ENCODE peak calls at places on chromosomes 1 and 21, in ten cellular contexts. One of them, this sample, is unnamed.

GRCh38 chr1:4624141-4624715 is 30.2 kb upstream of the AJAP1 start:
- DNase-seq in tibial artery: no peak
- DNase-seq in neural progenitor cell: no peak
- DNase-seq in omental fat pad: no peak
- DNase-seq in dorsolateral prefrontal cortex: no peak
- DNase-seq in DND-41: no peak
- DNase-seq in AG09319: no peak
- DNase-seq in BJ: no peak
- DNase-seq in AG04449: no peak
- DNase-seq in nephron progenitor cell: no peak
- DNase-seq in this sample: no peak

GRCh38 chr1:231853588-231854207 is 227.1 kb downstream of the DISC1 start:
- DNase-seq in tibial artery: no peak
- DNase-seq in neural progenitor cell: no peak
- DNase-seq in omental fat pad: no peak
- DNase-seq in dorsolateral prefrontal cortex: no peak
- DNase-seq in DND-41: no peak
- DNase-seq in AG09319: no peak
- DNase-seq in BJ: no peak
- DNase-seq in AG04449: no peak
- DNase-seq in nephron progenitor cell: no peak
- DNase-seq in this sample: no peak

GRCh38 chr1:51344602-51345299 is 14.4 kb upstream of the TTC39A start:
- DNase-seq in tibial artery: no peak
- DNase-seq in neural progenitor cell: peak; percentile 47
- DNase-seq in omental fat pad: no peak
- DNase-seq in dorsolateral prefrontal cortex: no peak
- DNase-seq in DND-41: no peak
- DNase-seq in AG09319: no peak
- DNase-seq in BJ: no peak
- DNase-seq in AG04449: no peak
- DNase-seq in nephron progenitor cell: peak; percentile 54
- DNase-seq in this sample: no peak

GRCh38 chr21:45556645-45557601 is 14.7 kb upstream of the SLC19A1 start:
- DNase-seq in tibial artery: no peak
- DNase-seq in neural progenitor cell: no peak
- DNase-seq in omental fat pad: no peak
- DNase-seq in dorsolateral prefrontal cortex: peak; percentile 50
- DNase-seq in DND-41: no peak
- DNase-seq in AG09319: no peak
- DNase-seq in BJ: no peak
- DNase-seq in AG04449: no peak
- DNase-seq in nephron progenitor cell: no peak
- DNase-seq in this sample: peak; percentile 93

GRCh38 chr1:67590329-67590728 is 94.7 kb upstream of the GADD45A start:
- DNase-seq in tibial artery: peak; percentile 71
- DNase-seq in neural progenitor cell: no peak
- DNase-seq in omental fat pad: no peak
- DNase-seq in dorsolateral prefrontal cortex: no peak
- DNase-seq in DND-41: no peak
- DNase-seq in AG09319: no peak
- DNase-seq in BJ: peak; percentile 48
- DNase-seq in AG04449: peak; percentile 42
- DNase-seq in nephron progenitor cell: no peak
- DNase-seq in this sample: no peak

GRCh38 chr1:201515062-201515750 is 8.3 kb upstream of the CSRP1 start:
- DNase-seq in tibial artery: peak; percentile 2
- DNase-seq in neural progenitor cell: no peak
- DNase-seq in omental fat pad: no peak
- DNase-seq in dorsolateral prefrontal cortex: no peak
- DNase-seq in DND-41: no peak
- DNase-seq in AG09319: no peak
- DNase-seq in BJ: no peak
- DNase-seq in AG04449: no peak
- DNase-seq in nephron progenitor cell: no peak
- DNase-seq in this sample: no peak

GRCh38 chr1:54922921-54923421 is 36.0 kb upstream of the DHCR24 start:
- DNase-seq in tibial artery: no peak
- DNase-seq in neural progenitor cell: no peak
- DNase-seq in omental fat pad: no peak
- DNase-seq in dorsolateral prefrontal cortex: no peak
- DNase-seq in DND-41: no peak
- DNase-seq in AG09319: peak; percentile 23
- DNase-seq in BJ: no peak
- DNase-seq in AG04449: no peak
- DNase-seq in nephron progenitor cell: no peak
- DNase-seq in this sample: no peak

GRCh38 chr1:176141449-176141848 is 65.6 kb downstream of the COP1 start:
- DNase-seq in tibial artery: no peak
- DNase-seq in neural progenitor cell: no peak
- DNase-seq in omental fat pad: no peak
- DNase-seq in dorsolateral prefrontal cortex: no peak
- DNase-seq in DND-41: no peak
- DNase-seq in AG09319: no peak
- DNase-seq in BJ: no peak
- DNase-seq in AG04449: no peak
- DNase-seq in nephron progenitor cell: no peak
- DNase-seq in this sample: no peak

GRCh38 chr1:35718492-35719336 is at the start of gene C1orf216:
- DNase-seq in tibial artery: peak; percentile 50
- DNase-seq in neural progenitor cell: peak; percentile 72
- DNase-seq in omental fat pad: no peak
- DNase-seq in dorsolateral prefrontal cortex: peak; percentile 88
- DNase-seq in DND-41: peak; percentile 72
- DNase-seq in AG09319: peak; percentile 62
- DNase-seq in BJ: peak; percentile 29
- DNase-seq in AG04449: no peak
- DNase-seq in nephron progenitor cell: peak; percentile 70
- DNase-seq in this sample: no peak

GRCh38 chr1:223341111-223341510 is 22.9 kb downstream of the SUSD4 start:
- DNase-seq in tibial artery: no peak
- DNase-seq in neural progenitor cell: no peak
- DNase-seq in omental fat pad: no peak
- DNase-seq in dorsolateral prefrontal cortex: peak; percentile 79
- DNase-seq in DND-41: no peak
- DNase-seq in AG09319: peak; percentile 7
- DNase-seq in BJ: no peak
- DNase-seq in AG04449: peak; percentile 3
- DNase-seq in nephron progenitor cell: no peak
- DNase-seq in this sample: no peak

GRCh38 chr1:9843576-9843945 is 19.8 kb upstream of the CLSTN1 start:
- DNase-seq in tibial artery: no peak
- DNase-seq in neural progenitor cell: no peak
- DNase-seq in omental fat pad: no peak
- DNase-seq in dorsolateral prefrontal cortex: peak; percentile 44
- DNase-seq in DND-41: no peak
- DNase-seq in AG09319: no peak
- DNase-seq in BJ: no peak
- DNase-seq in AG04449: no peak
- DNase-seq in nephron progenitor cell: no peak
- DNase-seq in this sample: peak; percentile 81

GRCh38 chr1:193417945-193418744 is 231.7 kb upstream of the B3GALT2 start:
- DNase-seq in tibial artery: no peak
- DNase-seq in neural progenitor cell: no peak
- DNase-seq in omental fat pad: no peak
- DNase-seq in dorsolateral prefrontal cortex: no peak
- DNase-seq in DND-41: peak; percentile 16
- DNase-seq in AG09319: no peak
- DNase-seq in BJ: no peak
- DNase-seq in AG04449: no peak
- DNase-seq in nephron progenitor cell: no peak
- DNase-seq in this sample: no peak

GRCh38 chr1:219778793-219779369 is 149.5 kb downstream of the SLC30A10 start:
- DNase-seq in tibial artery: no peak
- DNase-seq in neural progenitor cell: no peak
- DNase-seq in omental fat pad: no peak
- DNase-seq in dorsolateral prefrontal cortex: no peak
- DNase-seq in DND-41: no peak
- DNase-seq in AG09319: no peak
- DNase-seq in BJ: no peak
- DNase-seq in AG04449: no peak
- DNase-seq in nephron progenitor cell: no peak
- DNase-seq in this sample: no peak

GRCh38 chr1:212138441-212138840 is 102.9 kb downstream of the DTL start:
- DNase-seq in tibial artery: no peak
- DNase-seq in neural progenitor cell: no peak
- DNase-seq in omental fat pad: no peak
- DNase-seq in dorsolateral prefrontal cortex: no peak
- DNase-seq in DND-41: no peak
- DNase-seq in AG09319: no peak
- DNase-seq in BJ: no peak
- DNase-seq in AG04449: no peak
- DNase-seq in nephron progenitor cell: no peak
- DNase-seq in this sample: no peak

GRCh38 chr1:87399264-87399663 is 70.6 kb downstream of the LMO4 start:
- DNase-seq in tibial artery: no peak
- DNase-seq in neural progenitor cell: no peak
- DNase-seq in omental fat pad: no peak
- DNase-seq in dorsolateral prefrontal cortex: no peak
- DNase-seq in DND-41: no peak
- DNase-seq in AG09319: no peak
- DNase-seq in BJ: no peak
- DNase-seq in AG04449: no peak
- DNase-seq in nephron progenitor cell: no peak
- DNase-seq in this sample: no peak

GRCh38 chr1:212749924-212750535 is 41.5 kb downstream of the NSL1 start:
- DNase-seq in tibial artery: no peak
- DNase-seq in neural progenitor cell: peak; percentile 70
- DNase-seq in omental fat pad: no peak
- DNase-seq in dorsolateral prefrontal cortex: no peak
- DNase-seq in DND-41: no peak
- DNase-seq in AG09319: peak; percentile 32
- DNase-seq in BJ: no peak
- DNase-seq in AG04449: no peak
- DNase-seq in nephron progenitor cell: peak; percentile 21
- DNase-seq in this sample: no peak

GRCh38 chr1:79226963-79227362 is 220.4 kb upstream of the ADGRL4 start:
- DNase-seq in tibial artery: no peak
- DNase-seq in neural progenitor cell: no peak
- DNase-seq in omental fat pad: no peak
- DNase-seq in dorsolateral prefrontal cortex: no peak
- DNase-seq in DND-41: no peak
- DNase-seq in AG09319: no peak
- DNase-seq in BJ: no peak
- DNase-seq in AG04449: no peak
- DNase-seq in nephron progenitor cell: no peak
- DNase-seq in this sample: no peak

GRCh38 chr1:214404571-214405213 is 123.7 kb downstream of the SMYD2 start:
- DNase-seq in tibial artery: no peak
- DNase-seq in neural progenitor cell: no peak
- DNase-seq in omental fat pad: no peak
- DNase-seq in dorsolateral prefrontal cortex: no peak
- DNase-seq in DND-41: no peak
- DNase-seq in AG09319: no peak
- DNase-seq in BJ: no peak
- DNase-seq in AG04449: no peak
- DNase-seq in nephron progenitor cell: no peak
- DNase-seq in this sample: no peak

GRCh38 chr1:16204634-16205332 is 7.7 kb downstream of the ARHGEF19 start:
- DNase-seq in tibial artery: no peak
- DNase-seq in neural progenitor cell: peak; percentile 77
- DNase-seq in omental fat pad: no peak
- DNase-seq in dorsolateral prefrontal cortex: no peak
- DNase-seq in DND-41: peak; percentile 52
- DNase-seq in AG09319: no peak
- DNase-seq in BJ: no peak
- DNase-seq in AG04449: no peak
- DNase-seq in nephron progenitor cell: peak; percentile 61
- DNase-seq in this sample: no peak

GRCh38 chr21:17467829-17468228 is 45.0 kb upstream of the CXADR start:
- DNase-seq in tibial artery: no peak
- DNase-seq in neural progenitor cell: no peak
- DNase-seq in omental fat pad: no peak
- DNase-seq in dorsolateral prefrontal cortex: no peak
- DNase-seq in DND-41: no peak
- DNase-seq in AG09319: no peak
- DNase-seq in BJ: no peak
- DNase-seq in AG04449: no peak
- DNase-seq in nephron progenitor cell: no peak
- DNase-seq in this sample: no peak

GRCh38 chr1:77509051-77509492 is 173.4 kb downstream of the ZZZ3 start:
- DNase-seq in tibial artery: no peak
- DNase-seq in neural progenitor cell: no peak
- DNase-seq in omental fat pad: no peak
- DNase-seq in dorsolateral prefrontal cortex: no peak
- DNase-seq in DND-41: no peak
- DNase-seq in AG09319: no peak
- DNase-seq in BJ: no peak
- DNase-seq in AG04449: no peak
- DNase-seq in nephron progenitor cell: no peak
- DNase-seq in this sample: no peak

GRCh38 chr1:31413405-31414005 is 492 bp downstream of the SERINC2 start:
- DNase-seq in tibial artery: peak; percentile 77
- DNase-seq in neural progenitor cell: peak; percentile 70
- DNase-seq in omental fat pad: peak; percentile 54
- DNase-seq in dorsolateral prefrontal cortex: no peak
- DNase-seq in DND-41: no peak
- DNase-seq in AG09319: no peak
- DNase-seq in BJ: no peak
- DNase-seq in AG04449: no peak
- DNase-seq in nephron progenitor cell: peak; percentile 67
- DNase-seq in this sample: peak; percentile 94
- TF ChIP-seq CTCF in tibial artery: no peak
- TF ChIP-seq CTCF in neural progenitor cell: no peak
- TF ChIP-seq CTCF in omental fat pad: no peak
- TF ChIP-seq CTCF in dorsolateral prefrontal cortex: no peak
- TF ChIP-seq CTCF in DND-41: no peak
- TF ChIP-seq CTCF in AG09319: no peak
- TF ChIP-seq CTCF in BJ: no peak
- TF ChIP-seq CTCF in AG04449: no peak
- TF ChIP-seq CTCF in nephron progenitor cell: no peak
- TF ChIP-seq CTCF in this sample: peak; percentile 22

GRCh38 chr1:151047925-151048644 is 534 bp downstream of the C1orf56 start:
- DNase-seq in tibial artery: peak; percentile 76
- DNase-seq in neural progenitor cell: peak; percentile 80
- DNase-seq in omental fat pad: peak; percentile 37
- DNase-seq in dorsolateral prefrontal cortex: peak; percentile 71
- DNase-seq in DND-41: peak; percentile 44
- DNase-seq in AG09319: no peak
- DNase-seq in BJ: no peak
- DNase-seq in AG04449: no peak
- DNase-seq in nephron progenitor cell: peak; percentile 60
- DNase-seq in this sample: no peak
- TF ChIP-seq CTCF in tibial artery: peak; percentile 44
- TF ChIP-seq CTCF in neural progenitor cell: peak; percentile 73
- TF ChIP-seq CTCF in omental fat pad: peak; percentile 28
- TF ChIP-seq CTCF in dorsolateral prefrontal cortex: peak; percentile 33
- TF ChIP-seq CTCF in DND-41: no peak
- TF ChIP-seq CTCF in AG09319: peak; percentile 51
- TF ChIP-seq CTCF in BJ: peak; percentile 60
- TF ChIP-seq CTCF in AG04449: peak; percentile 50
- TF ChIP-seq CTCF in nephron progenitor cell: peak; percentile 43
- TF ChIP-seq CTCF in this sample: peak; percentile 83

GRCh38 chr1:64490204-64490818 is 20.4 kb downstream of the CACHD1 start:
- DNase-seq in tibial artery: no peak
- DNase-seq in neural progenitor cell: no peak
- DNase-seq in omental fat pad: no peak
- DNase-seq in dorsolateral prefrontal cortex: no peak
- DNase-seq in DND-41: no peak
- DNase-seq in AG09319: no peak
- DNase-seq in BJ: no peak
- DNase-seq in AG04449: no peak
- DNase-seq in nephron progenitor cell: no peak
- DNase-seq in this sample: no peak
- TF ChIP-seq CTCF in tibial artery: no peak
- TF ChIP-seq CTCF in neural progenitor cell: no peak
- TF ChIP-seq CTCF in omental fat pad: no peak
- TF ChIP-seq CTCF in dorsolateral prefrontal cortex: no peak
- TF ChIP-seq CTCF in DND-41: no peak
- TF ChIP-seq CTCF in AG09319: no peak
- TF ChIP-seq CTCF in BJ: no peak
- TF ChIP-seq CTCF in AG04449: no peak
- TF ChIP-seq CTCF in nephron progenitor cell: no peak
- TF ChIP-seq CTCF in this sample: no peak

GRCh38 chr1:1954831-1955441 is 35.9 kb upstream of the TMEM52 start:
- DNase-seq in tibial artery: no peak
- DNase-seq in neural progenitor cell: no peak
- DNase-seq in omental fat pad: no peak
- DNase-seq in dorsolateral prefrontal cortex: no peak
- DNase-seq in DND-41: no peak
- DNase-seq in AG09319: no peak
- DNase-seq in BJ: no peak
- DNase-seq in AG04449: no peak
- DNase-seq in nephron progenitor cell: no peak
- DNase-seq in this sample: peak; percentile 86
- TF ChIP-seq CTCF in tibial artery: no peak
- TF ChIP-seq CTCF in neural progenitor cell: peak; percentile 29
- TF ChIP-seq CTCF in omental fat pad: no peak
- TF ChIP-seq CTCF in dorsolateral prefrontal cortex: no peak
- TF ChIP-seq CTCF in DND-41: peak; percentile 35
- TF ChIP-seq CTCF in AG09319: no peak
- TF ChIP-seq CTCF in BJ: peak; percentile 15
- TF ChIP-seq CTCF in AG04449: peak; percentile 5
- TF ChIP-seq CTCF in nephron progenitor cell: peak; percentile 26
- TF ChIP-seq CTCF in this sample: no peak